ENCODE peak calls at places on chromosome X, in six cellular contexts. Q, A, T, I, M and U are unnamed samples.

GRCh38 chrX:12013220-12013619 is 125.1 kb upstream of the FRMPD4 start:
- DNase-seq in Q (peak; percentile 15), A (no peak), T (no peak), I (no peak), M (no peak), U (no peak)

GRCh38 chrX:154486052-154486395 is 391 bp downstream of the UBL4A start:
- DNase-seq in Q (no peak), A (peak; percentile 73), T (peak; percentile 34), I (peak; percentile 43), M (peak; percentile 54), U (no peak)

GRCh38 chrX:74613350-74614192 is 853 bp downstream of the RLIM start:
- DNase-seq in Q (peak; percentile 51), A (no peak), T (peak; percentile 1), I (peak; percentile 7), M (peak; percentile 52), U (no peak)

GRCh38 chrX:40380649-40381488 is 199.9 kb upstream of the ATP6AP2 start:
- DNase-seq in Q (no peak), A (no peak), T (peak; percentile 14), I (no peak), M (peak; percentile 31), U (no peak)

GRCh38 chrX:53323196-53323595 is 41.8 kb upstream of the IQSEC2 start:
- DNase-seq in Q (no peak), A (no peak), T (no peak), I (no peak), M (no peak), U (no peak)

GRCh38 chrX:9337056-9337455 is 127.8 kb upstream of the TBL1X start:
- DNase-seq in Q (peak; percentile 76), A (no peak), T (no peak), I (no peak), M (no peak), U (no peak)

GRCh38 chrX:34578237-34578636 is 78.8 kb downstream of the TMEM47 start:
- DNase-seq in Q (peak; percentile 63), A (no peak), T (no peak), I (no peak), M (no peak), U (no peak)

GRCh38 chrX:30702736-30703135 is 49.5 kb downstream of the GK start:
- DNase-seq in Q (peak; percentile 70), A (no peak), T (no peak), I (no peak), M (no peak), U (no peak)

GRCh38 chrX:7110821-7111276 is 36.7 kb upstream of the STS start:
- DNase-seq in Q (no peak), A (no peak), T (no peak), I (no peak), M (peak; percentile 55), U (no peak)

GRCh38 chrX:22378296-22378695 is 105.6 kb downstream of the CBLL2 start:
- DNase-seq in Q (no peak), A (no peak), T (no peak), I (no peak), M (no peak), U (no peak)

GRCh38 chrX:80602017-80602765 is 181.9 kb downstream of the TENT5D start:
- DNase-seq in Q (no peak), A (no peak), T (no peak), I (no peak), M (no peak), U (no peak)

GRCh38 chrX:7586126-7586525 is 256.8 kb upstream of the VCX start:
- DNase-seq in Q (no peak), A (no peak), T (no peak), I (no peak), M (peak; percentile 38), U (no peak)

GRCh38 chrX:154712781-154713391 is 38.0 kb downstream of the GAB3 start:
- DNase-seq in Q (peak; percentile 64), A (no peak), T (no peak), I (no peak), M (no peak), U (no peak)

GRCh38 chrX:103404225-103405008 is 28.1 kb downstream of the BEX3 start:
- DNase-seq in Q (peak; percentile 93), A (peak; percentile 55), T (peak; percentile 48), I (peak; percentile 62), M (peak; percentile 92), U (peak; percentile 51)

GRCh38 chrX:1452497-1453389 is at the start of gene ASMTL:
- DNase-seq in Q (peak; percentile 99), A (peak; percentile 100), T (peak; percentile 100), I (peak; percentile 100), M (peak; percentile 100), U (peak; percentile 100)

GRCh38 chrX:153970398-153971123 is 1.1 kb downstream of the HCFC1 start:
- DNase-seq in Q (peak; percentile 78), A (no peak), T (peak; percentile 27), I (no peak), M (peak; percentile 79), U (no peak)

GRCh38 chrX:19793471-19793870 is 93.9 kb downstream of the SH3KBP1 start:
- DNase-seq in Q (no peak), A (no peak), T (no peak), I (no peak), M (no peak), U (no peak)

GRCh38 chrX:130393451-130394074 is 8.1 kb upstream of the GPR119 start:
- DNase-seq in Q (peak; percentile 58), A (no peak), T (peak; percentile 43), I (peak; percentile 16), M (peak; percentile 83), U (peak; percentile 38)

GRCh38 chrX:155113097-155113496 is 41.8 kb downstream of the BRCC3 start:
- DNase-seq in Q (no peak), A (no peak), T (no peak), I (no peak), M (no peak), U (no peak)

GRCh38 chrX:111254896-111255693 is 15.2 kb downstream of the CAPN6 start:
- DNase-seq in Q (no peak), A (no peak), T (no peak), I (no peak), M (no peak), U (no peak)

GRCh38 chrX:24150051-24150790 is 692 bp downstream of the ZFX start:
- DNase-seq in Q (peak; percentile 92), A (peak; percentile 89), T (peak; percentile 82), I (peak; percentile 95), M (peak; percentile 97), U (peak; percentile 92)
- H3K4me1 ChIP-seq in Q (peaks cover 64% of the 10 kb centered on the region), A (peaks cover 65% of the 10 kb centered on the region), T (peaks cover 55% of the 10 kb centered on the region), I (peaks cover 29% of the 10 kb centered on the region), M (no peaks in the 10 kb centered on the region), U (peaks cover 45% of the 10 kb centered on the region)

GRCh38 chrX:68711845-68712244 is 64.4 kb downstream of the STARD8 start:
- DNase-seq in Q (no peak), A (no peak), T (no peak), I (no peak), M (no peak), U (no peak)
- H3K27me3 ChIP-seq in Q (no peaks in the 10 kb centered on the region), A (no peaks in the 10 kb centered on the region), T (no peaks in the 10 kb centered on the region), I (no peaks in the 10 kb centered on the region), M (no peaks in the 10 kb centered on the region), U (no peaks in the 10 kb centered on the region)

DNA sequence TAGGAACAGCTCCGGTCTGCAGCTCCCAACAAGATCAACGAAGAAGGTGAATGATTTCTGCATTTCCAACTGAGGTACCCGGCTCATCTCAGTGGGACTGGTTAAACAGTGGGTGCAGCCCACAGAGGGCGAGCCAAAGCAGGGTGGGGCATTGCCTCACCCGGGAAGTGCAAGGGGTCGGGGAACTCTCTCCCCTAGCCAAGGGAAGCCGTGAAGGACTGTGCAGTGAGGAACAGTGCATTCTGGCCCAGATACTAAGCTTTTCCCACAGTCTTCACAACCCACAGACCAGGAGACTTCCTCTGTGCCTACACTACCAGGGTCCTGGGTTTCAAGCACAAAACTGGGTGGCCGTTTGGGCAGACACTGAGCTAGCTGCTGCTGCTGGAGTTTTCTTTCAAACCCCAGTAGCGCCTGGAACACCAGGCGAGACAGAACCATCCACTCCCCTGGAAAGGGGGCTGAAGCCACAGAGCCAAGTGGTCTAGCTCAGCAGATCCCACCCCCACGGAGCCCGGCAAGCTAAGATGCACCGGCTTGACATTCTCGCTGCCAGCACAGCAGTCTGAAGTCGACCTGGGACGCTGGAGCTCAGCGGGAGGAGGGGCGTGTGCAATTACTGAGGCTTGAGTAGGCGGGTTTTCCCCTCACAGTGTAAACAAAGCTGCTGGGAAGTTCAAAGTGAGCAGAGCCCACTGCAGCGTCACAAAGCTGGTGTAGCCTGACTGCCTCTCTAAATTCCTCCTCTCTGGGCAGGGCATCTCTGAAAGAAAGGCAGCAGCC is 84.6 kb downstream of the THOC2 start:
- DNase-seq in Q (peak; percentile 69), A (no peak), T (peak; percentile 81), I (peak; percentile 42), M (peak; percentile 89), U (peak; percentile 56)
- H3K27ac ChIP-seq in Q (peak overlapping the region; percentile 81), A (no peak overlapping the region), T (no peak overlapping the region), I (no peak overlapping the region), M (peak overlapping the region; percentile 32), U (no peak overlapping the region)

GRCh38 chrX:13420545-13421183 is 100.8 kb upstream of the ATXN3L start:
- DNase-seq in Q (no peak), A (no peak), T (no peak), I (no peak), M (no peak), U (no peak)

GRCh38 chrX:13415551-13415950 is 95.7 kb upstream of the ATXN3L start:
- DNase-seq in Q (no peak), A (no peak), T (no peak), I (no peak), M (no peak), U (no peak)

GRCh38 chrX:13419918-13420317 is 100.1 kb upstream of the ATXN3L start:
- DNase-seq in Q (no peak), A (no peak), T (no peak), I (no peak), M (no peak), U (no peak)

GRCh38 chrX:13418126-13419091 is 98.6 kb upstream of the ATXN3L start:
- DNase-seq in Q (peak; percentile 42), A (no peak), T (no peak), I (no peak), M (no peak), U (no peak)

DNA sequence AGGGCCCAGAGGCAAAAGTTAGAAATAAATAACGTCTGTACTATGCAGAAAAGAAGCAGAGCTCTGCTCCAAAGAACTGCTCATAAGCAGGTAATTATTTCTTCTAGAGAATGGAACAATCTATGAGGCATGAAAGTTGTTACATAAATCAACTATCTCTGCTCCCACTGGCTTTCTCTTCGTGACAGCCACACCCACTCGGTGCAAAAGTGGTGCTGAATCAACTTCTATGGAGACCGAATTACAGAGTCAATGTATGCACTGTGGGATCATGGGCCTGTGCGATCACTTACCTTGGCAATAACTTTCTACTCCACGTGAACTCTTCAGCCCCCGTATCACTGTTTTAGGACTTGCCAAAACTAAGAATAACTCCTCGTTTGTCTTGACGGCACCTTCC is 99.4 kb upstream of the ATXN3L start:
- DNase-seq in Q (no peak), A (no peak), T (no peak), I (no peak), M (no peak), U (no peak)
- H3K4me1 ChIP-seq in Q (peaks cover 3% of the 10 kb centered on the region), A (no peaks in the 10 kb centered on the region), T (no peaks in the 10 kb centered on the region), I (no peaks in the 10 kb centered on the region), M (no peaks in the 10 kb centered on the region), U (no peaks in the 10 kb centered on the region)